ENCODE peak calls at places on chromosomes 5 and 9, in eight cellular contexts. Q, M, C, R, N, J, A and P are unnamed samples.

GRCh38 chr5:124806026-124806856 is 59.8 kb upstream of the ZNF608 start:
- DNase-seq in Q (peak), C (no peak), A (peak), R (no peak), N (peak), M (no peak), J (peak), P (peak)

GRCh38 chr5:130323804-130324454 is 419.7 kb downstream of the CHSY3 start:
- DNase-seq in M (no peak), Q (no peak), J (no peak), C (no peak), R (no peak), N (no peak), A (no peak), P (no peak)

GRCh38 chr5:142317673-142318261 is 7.1 kb downstream of the SPRY4 start:
- DNase-seq in N (no peak), C (no peak), M (no peak), Q (no peak), A (no peak), J (no peak), R (no peak), P (no peak)

GRCh38 chr5:133401731-133402347 is 210.5 kb downstream of the FSTL4 start:
- DNase-seq in M (no peak), R (no peak), C (no peak), J (no peak), N (no peak), Q (no peak), A (no peak), P (no peak)

GRCh38 chr5:32562841-32563240 is 22.5 kb upstream of the SUB1 start:
- DNase-seq in N (peak), A (no peak), R (no peak), Q (no peak), M (no peak), J (no peak), C (no peak), P (no peak)

GRCh38 chr5:94508421-94509148 is 109.8 kb downstream of the KIAA0825 start:
- DNase-seq in J (no peak), N (no peak), M (no peak), C (no peak), Q (no peak), R (no peak), A (no peak), P (no peak)

GRCh38 chr5:93054424-93055165 is 526.4 kb downstream of the NR2F1-AS1 start:
- DNase-seq in Q (no peak), R (no peak), A (no peak), C (no peak), N (no peak), M (no peak), J (no peak), P (no peak)

GRCh38 chr9:75175395-75175794 is 87.1 kb downstream of the OSTF1 start:
- DNase-seq in J (no peak), C (no peak), R (no peak), M (no peak), N (no peak), A (no peak), Q (no peak), P (no peak)

GRCh38 chr5:150412319-150413175 is at the start of gene CD74:
- DNase-seq in Q (peak), N (peak), J (no peak), A (peak), M (peak), R (no peak), C (peak), P (peak)

GRCh38 chr9:98008764-98009163 is 25.6 kb downstream of the ANP32B start:
- DNase-seq in J (no peak), R (no peak), C (no peak), Q (no peak), N (no peak), M (no peak), A (no peak), P (no peak)

GRCh38 chr5:1510631-1511030 is 13.1 kb downstream of the LPCAT1 start:
- DNase-seq in A (no peak), R (no peak), N (no peak), M (no peak), J (no peak), C (no peak), Q (no peak), P (no peak)

GRCh38 chr5:58239075-58239474 is 220.8 kb downstream of the PLK2 start:
- DNase-seq in C (no peak), Q (no peak), R (no peak), J (no peak), A (no peak), M (no peak), N (no peak), P (no peak)

GRCh38 chr5:150264667-150265603 is 24.6 kb downstream of the CAMK2A start:
- DNase-seq in C (no peak), J (no peak), A (no peak), Q (no peak), R (no peak), M (no peak), N (no peak), P (no peak)

GRCh38 chr5:124524552-124525232 is 221.7 kb downstream of the ZNF608 start:
- DNase-seq in Q (no peak), M (no peak), C (no peak), A (no peak), N (no peak), R (no peak), J (no peak), P (no peak)

GRCh38 chr9:37167456-37167855 is 47.1 kb downstream of the ZCCHC7 start:
- DNase-seq in M (no peak), Q (no peak), J (no peak), A (no peak), R (no peak), C (no peak), N (no peak), P (no peak)

GRCh38 chr9:15272377-15272928 is 34.6 kb downstream of the TTC39B start:
- DNase-seq in J (no peak), C (no peak), M (no peak), R (no peak), N (no peak), A (no peak), Q (no peak), P (no peak)

GRCh38 chr9:3497406-3497805 is 28.4 kb downstream of the RFX3 start:
- DNase-seq in A (no peak), C (no peak), M (no peak), J (no peak), R (no peak), Q (no peak), N (no peak), P (no peak)

GRCh38 chr9:35163413-35163812 is 1.6 kb downstream of the UNC13B start:
- DNase-seq in C (no peak), A (no peak), J (no peak), R (no peak), N (no peak), M (no peak), Q (no peak), P (no peak)

GRCh38 chr5:132215329-132215728 is 12.3 kb downstream of the P4HA2 start:
- DNase-seq in C (no peak), R (no peak), M (no peak), A (peak), Q (no peak), J (no peak), N (no peak), P (peak)

GRCh38 chr9:75432386-75432785 is 344.1 kb downstream of the OSTF1 start:
- DNase-seq in J (no peak), R (no peak), A (no peak), Q (no peak), M (no peak), C (no peak), N (no peak), P (no peak)

GRCh38 chr5:127941646-127942045 is 141.9 kb upstream of the SLC12A2 start:
- DNase-seq in A (no peak), M (no peak), R (no peak), N (peak), Q (peak), J (no peak), C (no peak), P (no peak)

GRCh38 chr5:16544607-16545374 is 72.0 kb downstream of the RETREG1 start:
- DNase-seq in A (no peak), Q (no peak), J (no peak), N (no peak), M (no peak), R (no peak), C (no peak), P (peak)

GRCh38 chr5:127561254-127561653 is 43.8 kb downstream of the PRRC1 start:
- DNase-seq in A (no peak), J (no peak), C (no peak), M (no peak), N (no peak), Q (no peak), R (no peak), P (peak)

GRCh38 chr9:103731541-103731940 is 362.6 kb upstream of the SMC2 start:
- DNase-seq in J (no peak), R (no peak), N (no peak), A (no peak), C (no peak), Q (no peak), M (no peak), P (peak)

GRCh38 chr9:129697111-129697955 is 31.9 kb downstream of the PRRX2 start:
- DNase-seq in N (no peak), A (no peak), C (peak), J (no peak), M (no peak), R (no peak), Q (peak), P (no peak)

GRCh38 chr5:81315336-81315735 is 13.9 kb downstream of the ZCCHC9 start:
- DNase-seq in N (no peak), M (no peak), J (no peak), C (no peak), Q (no peak), A (no peak), R (no peak), P (no peak)

GRCh38 chr9:84990850-84991505 is 321.4 kb downstream of the NTRK2 start:
- DNase-seq in R (no peak), J (no peak), Q (no peak), N (no peak), C (no peak), M (no peak), A (no peak), P (no peak)

GRCh38 chr9:135729480-135729879 is 27.5 kb downstream of the KCNT1 start:
- DNase-seq in M (no peak), A (no peak), Q (no peak), C (no peak), N (no peak), R (no peak), J (no peak), P (no peak)

GRCh38 chr5:56973473-56973872 is 21.6 kb upstream of the MIER3 start:
- DNase-seq in Q (no peak), C (no peak), M (no peak), N (no peak), J (no peak), R (no peak), A (no peak), P (no peak)

GRCh38 chr5:52798952-52799351 is 11.2 kb downstream of the ITGA1 start:
- DNase-seq in A (no peak), R (no peak), M (no peak), Q (no peak), N (no peak), J (no peak), C (no peak), P (peak)

GRCh38 chr5:141420855-141421488 is at the start of gene PCDHGA11:
- DNase-seq in M (no peak), R (peak), Q (no peak), C (peak), A (no peak), J (no peak), N (no peak), P (no peak)